ENCODE peak calls at places on chromosome 12, in five cellular contexts. C, S, M, B and W are unnamed samples.

GRCh38 chr12:34601689-34602088 is 579.4 kb downstream of the ALG10 start:
- DNase-seq in C (no peak), S (no peak), M (no peak), B (no peak), W (no peak)

GRCh38 chr12:55974308-55974724 is 438 bp downstream of the RAB5B start:
- DNase-seq in B (peak; percentile 45), S (peak; percentile 74), M (no peak), C (peak; percentile 49), W (no peak)

GRCh38 chr12:79858518-79858917 is 76.4 kb downstream of the PPP1R12A start:
- DNase-seq in B (peak; percentile 19), M (no peak), C (no peak), S (no peak), W (no peak)

GRCh38 chr12:6613015-6613775 is 6.0 kb upstream of the CHD4 start:
- DNase-seq in B (peak; percentile 72), M (peak; percentile 86), S (peak; percentile 71), C (peak; percentile 77), W (no peak)

GRCh38 chr12:89353188-89353822 is 1.0 kb upstream of the DUSP6 start:
- DNase-seq in B (peak; percentile 62), C (peak; percentile 40), M (peak; percentile 93), S (peak; percentile 88), W (no peak)

GRCh38 chr12:68406134-68406576 is 74.0 kb upstream of the MDM1 start:
- DNase-seq in C (peak; percentile 89), M (no peak), B (peak; percentile 82), S (peak; percentile 91), W (no peak)

GRCh38 chr12:106431839-106432411 is 74.4 kb downstream of the POLR3B start:
- DNase-seq in S (no peak), C (no peak), B (peak; percentile 66), M (no peak), W (no peak)

GRCh38 chr12:120019197-120019596 is 30.2 kb downstream of the BICDL1 start:
- DNase-seq in C (no peak), B (no peak), M (no peak), S (no peak), W (no peak)

GRCh38 chr12:96130396-96131059 is 63.6 kb upstream of the ELK3 start:
- DNase-seq in M (no peak), B (no peak), C (no peak), S (no peak), W (no peak)

GRCh38 chr12:76480800-76481199 is 78.8 kb downstream of the OSBPL8 start:
- DNase-seq in S (no peak), B (no peak), C (no peak), M (no peak), W (no peak)

GRCh38 chr12:66426696-66427095 is 124.4 kb downstream of the HELB start:
- DNase-seq in M (no peak), C (no peak), B (no peak), S (no peak), W (no peak)

GRCh38 chr12:6520186-6520585 is 14.1 kb upstream of the GAPDH start:
- DNase-seq in S (no peak), B (no peak), C (no peak), M (no peak), W (no peak)

GRCh38 chr12:120183211-120183631 is 11.3 kb downstream of the GCN1 start:
- DNase-seq in S (no peak), B (peak; percentile 50), C (peak; percentile 41), M (no peak), W (no peak)

GRCh38 chr12:38543151-38543550 is 226.6 kb downstream of the ALG10B start:
- DNase-seq in B (no peak), C (no peak), S (no peak), M (no peak), W (no peak)

GRCh38 chr12:52779914-52780313 is 2.8 kb upstream of the KRT76 start:
- DNase-seq in M (no peak), S (no peak), B (no peak), C (no peak), W (no peak)

GRCh38 chr12:60100150-60100549 is 504.3 kb downstream of the SLC16A7 start:
- DNase-seq in M (no peak), S (no peak), C (no peak), B (peak; percentile 48), W (no peak)

DNA sequence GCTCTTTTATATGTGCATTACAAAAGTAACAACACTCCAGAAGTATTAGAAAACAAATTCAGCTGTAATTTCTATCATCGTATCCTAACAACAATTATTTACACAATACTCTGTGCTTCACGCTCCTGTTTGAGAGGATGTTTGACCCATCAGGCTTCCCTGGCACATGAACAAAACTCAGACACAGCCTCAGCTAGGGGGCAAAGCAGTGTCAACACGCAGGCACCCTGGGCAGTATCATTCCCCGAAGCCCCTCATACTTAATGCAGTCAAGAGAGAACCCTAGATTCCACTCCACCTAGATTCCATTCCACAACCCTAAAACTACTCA is 15.4 kb downstream of the MANSC1 start:
- DNase-seq in B (no peak), C (no peak), S (no peak), M (no peak), W (no peak)
- TF ChIP-seq CTCF in B (no peak), C (no peak), S (no peak), M (no peak), W (no peak)

DNA sequence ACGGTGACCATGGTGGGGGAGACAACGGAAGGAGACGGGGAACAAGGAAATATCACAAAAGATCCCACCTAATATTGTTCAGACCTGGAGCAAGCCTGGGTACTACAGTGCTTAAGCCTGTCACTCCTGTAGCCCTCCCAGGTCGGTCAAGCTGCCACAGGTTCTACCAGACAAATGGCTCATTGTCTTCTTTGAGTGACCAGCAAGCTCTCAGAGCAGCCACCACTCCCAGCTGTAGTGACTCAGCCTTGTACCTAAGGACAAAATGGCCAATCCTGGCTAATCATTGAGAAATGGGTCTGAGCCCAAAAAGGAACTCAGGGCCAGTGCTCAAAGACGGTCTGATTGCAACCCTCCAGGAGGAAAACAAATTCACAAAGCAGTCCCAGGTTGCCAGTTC is 238.4 kb upstream of the NOS1 start:
- DNase-seq in C (no peak), S (peak; percentile 49), B (no peak), M (no peak), W (no peak)
- TF ChIP-seq CTCF in C (no peak), S (no peak), B (no peak), M (no peak), W (no peak)

GRCh38 chr12:62631531-62632520 is 165.2 kb downstream of the MON2 start:
- DNase-seq in M (no peak), S (peak; percentile 55), B (peak; percentile 61), C (peak; percentile 90), W (peak; percentile 52)
- TF ChIP-seq CTCF in M (peak; percentile 46), S (no peak), B (peak; percentile 28), C (peak; percentile 32), W (no peak)

DNA sequence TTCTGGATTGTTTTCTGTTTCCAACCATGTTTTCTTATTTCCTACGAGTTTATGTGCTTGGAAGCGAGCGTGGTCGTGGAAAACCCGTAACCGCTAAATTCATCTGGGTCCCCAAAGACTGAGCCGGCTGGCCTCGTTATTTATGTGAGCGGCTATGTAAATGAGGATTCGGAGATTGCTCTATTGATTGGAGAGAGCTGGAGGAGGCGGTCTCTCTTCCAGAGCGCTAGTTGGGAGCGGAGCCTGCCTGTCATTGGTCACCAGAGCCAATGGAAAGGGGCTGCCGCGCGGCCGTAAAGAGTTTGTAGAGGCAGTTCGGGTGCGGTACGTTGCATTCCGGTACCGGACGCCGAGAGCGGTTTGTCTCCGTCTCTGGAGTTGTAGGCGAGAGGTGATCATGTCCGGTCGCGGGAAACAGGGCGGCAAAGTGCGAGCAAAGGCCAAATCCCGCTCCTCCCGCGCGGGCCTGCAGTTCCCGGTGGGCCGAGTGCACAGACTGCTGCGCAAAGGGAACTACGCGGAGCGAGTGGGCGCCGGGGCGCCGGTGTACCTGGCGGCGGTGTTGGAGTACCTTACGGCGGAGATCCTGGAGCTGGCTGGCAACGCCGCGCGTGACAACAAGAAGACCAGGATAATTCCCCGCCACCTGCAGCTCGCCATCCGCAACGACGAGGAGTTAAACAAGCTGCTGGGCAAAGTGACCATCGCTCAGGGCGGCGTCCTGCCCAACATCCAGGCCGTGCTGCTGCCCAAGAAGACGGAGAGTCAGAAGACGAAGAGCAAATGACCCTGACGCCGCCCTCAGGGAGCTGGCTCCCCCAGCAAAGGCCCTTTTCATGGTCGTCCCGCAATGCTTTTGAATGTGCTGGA is 29.0 kb downstream of the WBP11 start:
- DNase-seq in S (peak; percentile 98), C (peak; percentile 96), B (peak; percentile 94), M (peak; percentile 95), W (no peak)
- TF ChIP-seq CTCF in S (no peak), C (no peak), B (no peak), M (no peak), W (no peak)

GRCh38 chr12:27422697-27423096 is 23.8 kb upstream of the SMCO2 start:
- DNase-seq in M (no peak), C (no peak), S (no peak), B (no peak), W (no peak)

GRCh38 chr12:27425306-27425705 is 21.2 kb upstream of the SMCO2 start:
- DNase-seq in C (no peak), M (no peak), S (no peak), B (no peak), W (no peak)

GRCh38 chr12:27426743-27427142 is 19.8 kb upstream of the SMCO2 start:
- DNase-seq in M (no peak), B (no peak), C (no peak), S (no peak), W (no peak)

GRCh38 chr12:27427824-27428223 is 18.7 kb upstream of the SMCO2 start:
- DNase-seq in C (no peak), B (no peak), S (no peak), M (no peak), W (no peak)

DNA sequence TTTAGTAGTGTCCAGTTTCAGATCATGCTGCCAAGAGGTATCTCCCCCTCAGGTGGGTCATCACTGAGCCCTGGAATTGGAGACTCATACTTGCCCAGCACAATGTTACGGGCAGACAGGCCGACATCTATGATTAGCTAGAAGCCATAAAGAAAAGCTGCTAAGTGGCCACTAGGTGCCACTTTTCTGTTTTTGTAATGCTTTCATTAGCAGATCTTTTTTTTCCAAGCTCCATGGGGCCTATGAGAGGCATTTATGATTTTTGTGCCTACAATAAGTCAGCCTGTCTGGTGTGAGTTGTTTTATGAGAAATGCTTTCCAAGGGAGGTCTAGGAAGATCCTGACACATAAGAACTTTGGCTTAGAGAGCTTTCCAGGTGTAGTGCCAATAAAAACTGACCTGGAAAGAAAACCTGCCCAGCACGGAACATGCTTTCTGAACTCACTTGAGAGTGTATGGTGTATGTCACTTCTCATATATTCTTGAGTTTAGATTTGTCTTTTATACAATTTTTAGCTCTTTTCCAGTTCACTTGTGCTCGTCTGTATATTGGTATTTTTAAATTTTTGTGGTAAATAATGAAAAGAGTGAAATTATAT is 21.8 kb upstream of the SMCO2 start:
- DNase-seq in B (peak; percentile 58), S (peak; percentile 48), C (peak; percentile 78), M (no peak), W (no peak)
- TF ChIP-seq CTCF in B (peak; percentile 50), S (peak; percentile 21), C (peak; percentile 65), M (peak; percentile 75), W (peak; percentile 45)